ENCODE peak calls at places on chromosomes 1 and 21, in seven cellular contexts. P is GM12891, C is spleen, W is sigmoid colon, I is esophagus muscularis mucosa, X is HCT116, V is GM12892. E is an unnamed sample.

GRCh38 chr1:228795578-228795977 is 60.3 kb downstream of the RHOU start:
- DNase-seq in C (no peak), P (no peak), X (no peak), V (no peak), I (no peak), W (peak), E (no peak)

GRCh38 chr1:194731025-194731424 is 1544.6 kb upstream of the B3GALT2 start:
- DNase-seq in P (no peak), V (no peak), C (no peak), I (no peak), W (no peak), X (no peak), E (no peak)

GRCh38 chr1:215111916-215112315 is 29.4 kb downstream of the KCNK2 start:
- DNase-seq in I (no peak), X (no peak), C (no peak), W (no peak), P (no peak), V (no peak), E (no peak)

GRCh38 chr1:62809788-62810187 is 25.9 kb downstream of the ATG4C start:
- DNase-seq in V (no peak), P (no peak), X (no peak), I (no peak), W (no peak), C (no peak), E (no peak)

GRCh38 chr21:26954591-26955214 is 12.2 kb downstream of the ADAMTS5 start:
- DNase-seq in C (no peak), X (no peak), V (no peak), P (no peak), I (no peak), W (no peak), E (no peak)

GRCh38 chr1:42931911-42932422 is 26.7 kb downstream of the SLC2A1 start:
- DNase-seq in W (peak), X (no peak), V (peak), P (peak), C (peak), I (no peak), E (no peak)

GRCh38 chr1:70044832-70045231 is 160.5 kb downstream of the LRRC40 start:
- DNase-seq in C (no peak), P (no peak), X (no peak), V (no peak), I (no peak), W (no peak), E (peak)

GRCh38 chr1:181483561-181484291 is 409 bp downstream of the CACNA1E start:
- DNase-seq in P (no peak), W (no peak), V (no peak), I (no peak), X (no peak), C (peak), E (no peak)

GRCh38 chr1:5628416-5628815 is 363.8 kb downstream of the NPHP4 start:
- DNase-seq in V (no peak), C (no peak), P (no peak), W (no peak), I (peak), X (no peak), E (no peak)

GRCh38 chr21:40466893-40467483 is 380.0 kb downstream of the DSCAM start:
- DNase-seq in I (no peak), P (no peak), X (no peak), V (no peak), C (no peak), W (no peak), E (no peak)

GRCh38 chr21:44374601-44375280 is 21.3 kb downstream of the TRPM2 start:
- DNase-seq in X (no peak), C (no peak), W (no peak), V (no peak), P (no peak), I (no peak), E (no peak)

GRCh38 chr1:24586970-24587820 is 31.3 kb downstream of the NCMAP start:
- DNase-seq in P (peak), X (peak), C (no peak), W (no peak), V (peak), I (no peak), E (peak)

GRCh38 chr1:226688056-226688748 is 50.9 kb downstream of the ITPKB start:
- DNase-seq in C (peak), I (no peak), P (no peak), W (peak), X (no peak), V (no peak), E (no peak)

GRCh38 chr1:151529781-151530180 is 10.3 kb upstream of the TUFT1 start:
- DNase-seq in I (no peak), P (no peak), W (no peak), V (no peak), C (no peak), X (no peak), E (no peak)

GRCh38 chr1:146012703-146013565 is 8.6 kb downstream of the HJV start:
- DNase-seq in V (no peak), W (peak), X (peak), C (no peak), I (no peak), P (no peak), E (peak)

GRCh38 chr1:108017698-108018097 is 52.7 kb upstream of the VAV3 start:
- DNase-seq in V (no peak), C (no peak), I (no peak), W (no peak), P (no peak), X (no peak), E (no peak)

GRCh38 chr21:35504277-35504676 is 455.2 kb upstream of the RUNX1 start:
- DNase-seq in P (no peak), I (peak), V (no peak), X (no peak), W (no peak), C (no peak), E (no peak)

GRCh38 chr21:33313183-33313582 is 11.6 kb upstream of the IFNAR1 start:
- DNase-seq in W (no peak), C (no peak), I (no peak), X (no peak), V (no peak), P (no peak), E (no peak)

GRCh38 chr1:246454655-246455054 is 52.4 kb downstream of the SMYD3 start:
- DNase-seq in I (no peak), V (no peak), C (no peak), P (no peak), X (no peak), W (no peak), E (peak)

GRCh38 chr1:189524501-189524900 is 953.2 kb downstream of the BRINP3 start:
- DNase-seq in V (no peak), W (no peak), C (no peak), I (no peak), P (no peak), X (no peak), E (no peak)

GRCh38 chr1:211482306-211482705 is 9.7 kb downstream of the RD3 start:
- DNase-seq in I (peak), V (no peak), X (no peak), P (no peak), W (no peak), C (peak), E (no peak)

GRCh38 chr1:113530021-113530420 is 139.7 kb downstream of the MAGI3 start:
- DNase-seq in V (no peak), W (no peak), P (no peak), I (no peak), C (no peak), X (no peak), E (peak)

GRCh38 chr1:84982395-84982794 is 14.5 kb downstream of the MCOLN2 start:
- DNase-seq in C (no peak), X (no peak), I (no peak), W (no peak), V (no peak), P (no peak), E (no peak)

GRCh38 chr21:31612889-31613785 is 46.4 kb upstream of the SOD1 start:
- DNase-seq in X (no peak), W (no peak), V (no peak), C (no peak), P (no peak), I (no peak), E (no peak)

GRCh38 chr1:7623886-7624285 is 147.2 kb upstream of the VAMP3 start:
- DNase-seq in X (no peak), C (peak), W (no peak), I (no peak), P (no peak), V (no peak), E (no peak)

GRCh38 chr1:76465030-76465429 is 390.5 kb downstream of the ST6GALNAC3 start:
- DNase-seq in C (no peak), I (no peak), W (no peak), V (no peak), X (no peak), P (no peak), E (peak)

GRCh38 chr1:975896-976683 is 5.8 kb downstream of the PERM1 start:
- DNase-seq in X (peak), P (peak), V (peak), C (peak), W (no peak), I (no peak), E (no peak)

GRCh38 chr1:184164529-184164928 is 113.0 kb downstream of the TSEN15 start:
- DNase-seq in V (no peak), W (no peak), X (no peak), C (no peak), P (no peak), I (peak), E (no peak)

GRCh38 chr21:25560151-25560783 is 47.0 kb downstream of the MRPL39 start:
- DNase-seq in C (no peak), X (no peak), I (no peak), V (no peak), W (no peak), P (no peak), E (no peak)

GRCh38 chr1:50989694-50990093 is 19.6 kb downstream of the CDKN2C start:
- DNase-seq in C (no peak), V (no peak), W (no peak), P (no peak), I (no peak), X (no peak), E (no peak)

GRCh38 chr1:117017062-117017461 is 15.5 kb downstream of the CD101 start:
- DNase-seq in I (no peak), P (no peak), V (no peak), C (no peak), W (no peak), X (no peak), E (no peak)

GRCh38 chr21:43718872-43719747 is at the start of gene PDXK:
- DNase-seq in X (peak), V (peak), C (peak), P (peak), I (peak), W (peak), E (peak)

GRCh38 chr1:230745071-230745470 is 2.1 kb upstream of the CAPN9 start:
- DNase-seq in I (no peak), P (no peak), V (no peak), W (no peak), X (no peak), C (no peak), E (no peak)

GRCh38 chr1:245698860-245699259 is 544.1 kb downstream of the KIF26B start:
- DNase-seq in C (peak), P (no peak), I (no peak), W (no peak), V (no peak), X (no peak), E (no peak)

GRCh38 chr1:207649204-207649753 is 4.3 kb downstream of the CR1L start:
- DNase-seq in W (no peak), P (no peak), X (no peak), I (no peak), V (no peak), C (no peak), E (no peak)

GRCh38 chr1:66729130-66729922 is 22.9 kb upstream of the DYNLT5 start:
- DNase-seq in P (no peak), X (no peak), I (no peak), C (no peak), V (no peak), W (no peak), E (peak)

GRCh38 chr1:1594602-1594981 is 5.3 kb downstream of the FNDC10 start:
- DNase-seq in I (no peak), C (no peak), V (no peak), X (no peak), W (no peak), P (no peak), E (no peak)

GRCh38 chr21:35178812-35179211 is 129.7 kb upstream of the RUNX1 start:
- DNase-seq in X (no peak), W (no peak), C (no peak), P (no peak), V (no peak), I (no peak), E (peak)

GRCh38 chr1:116754203-116754977 is at the start of gene CD2:
- DNase-seq in I (no peak), W (no peak), P (no peak), C (no peak), X (no peak), V (no peak), E (no peak)

GRCh38 chr1:150994248-150994647 is 12.2 kb downstream of the ANXA9 start:
- DNase-seq in P (no peak), V (no peak), C (no peak), W (no peak), X (no peak), I (no peak), E (no peak)

GRCh38 chr1:77687519-77687906 is 5.1 kb upstream of the ZZZ3 start:
- DNase-seq in X (peak), V (no peak), W (no peak), C (peak), P (no peak), I (no peak), E (no peak)
- TF ChIP-seq POLR2AphosphoS5 in X (no peak), V (no peak), W (no peak), C (no peak), P (no peak), I (no peak), E (no peak)

GRCh38 chr1:29235955-29236742 is at the start of gene PTPRU:
- DNase-seq in X (no peak), I (no peak), V (peak), P (peak), C (peak), W (peak), E (peak)
- TF ChIP-seq POLR2AphosphoS5 in X (peak), I (no peak), V (no peak), P (no peak), C (no peak), W (no peak), E (no peak)

GRCh38 chr1:220300442-220301121 is 28.3 kb upstream of the RAB3GAP2 start:
- DNase-seq in P (no peak), C (no peak), I (no peak), W (peak), V (no peak), X (no peak), E (peak)
- TF ChIP-seq POLR2AphosphoS5 in P (no peak), C (peak), I (peak), W (peak), V (no peak), X (no peak), E (peak)

GRCh38 chr1:160028426-160028825 is 3.4 kb downstream of the PIGM start:
- DNase-seq in V (no peak), C (no peak), P (no peak), I (no peak), W (no peak), X (no peak), E (no peak)

GRCh38 chr1:160030657-160031367 is 978 bp downstream of the PIGM start:
- DNase-seq in W (no peak), X (no peak), P (no peak), I (no peak), V (no peak), C (no peak), E (no peak)

GRCh38 chr1:160031368-160032164 is at the start of gene PIGM:
- DNase-seq in V (peak), C (peak), P (peak), X (peak), W (peak), I (peak), E (peak)

GRCh38 chr1:160032165-160032827 is 506 bp upstream of the PIGM start:
- DNase-seq in C (no peak), I (no peak), P (no peak), W (no peak), X (no peak), V (no peak), E (peak)
- TF ChIP-seq POLR2AphosphoS5 in C (no peak), I (no peak), P (no peak), W (no peak), X (no peak), V (no peak), E (no peak)

GRCh38 chr1:26190373-26190987 is at the start of gene CATSPER4:
- DNase-seq in X (no peak), I (no peak), V (no peak), C (no peak), W (no peak), P (no peak), E (no peak)

GRCh38 chr1:26188477-26188876 is 1.9 kb upstream of the CATSPER4 start:
- DNase-seq in P (no peak), W (no peak), C (no peak), X (no peak), V (no peak), I (no peak), E (no peak)

GRCh38 chr1:26191739-26192138 is 1.3 kb downstream of the CATSPER4 start:
- DNase-seq in V (no peak), X (no peak), C (no peak), W (no peak), P (no peak), I (no peak), E (no peak)

GRCh38 chr1:26189331-26189730 is 1.1 kb upstream of the CATSPER4 start:
- DNase-seq in X (no peak), P (no peak), C (no peak), I (no peak), V (no peak), W (no peak), E (no peak)

GRCh38 chr1:26189751-26190275 is 589 bp upstream of the CATSPER4 start:
- DNase-seq in C (no peak), V (no peak), I (no peak), P (no peak), X (no peak), W (no peak), E (no peak)
- TF ChIP-seq POLR2AphosphoS5 in C (no peak), V (no peak), I (no peak), P (no peak), X (no peak), W (no peak), E (no peak)

DNA sequence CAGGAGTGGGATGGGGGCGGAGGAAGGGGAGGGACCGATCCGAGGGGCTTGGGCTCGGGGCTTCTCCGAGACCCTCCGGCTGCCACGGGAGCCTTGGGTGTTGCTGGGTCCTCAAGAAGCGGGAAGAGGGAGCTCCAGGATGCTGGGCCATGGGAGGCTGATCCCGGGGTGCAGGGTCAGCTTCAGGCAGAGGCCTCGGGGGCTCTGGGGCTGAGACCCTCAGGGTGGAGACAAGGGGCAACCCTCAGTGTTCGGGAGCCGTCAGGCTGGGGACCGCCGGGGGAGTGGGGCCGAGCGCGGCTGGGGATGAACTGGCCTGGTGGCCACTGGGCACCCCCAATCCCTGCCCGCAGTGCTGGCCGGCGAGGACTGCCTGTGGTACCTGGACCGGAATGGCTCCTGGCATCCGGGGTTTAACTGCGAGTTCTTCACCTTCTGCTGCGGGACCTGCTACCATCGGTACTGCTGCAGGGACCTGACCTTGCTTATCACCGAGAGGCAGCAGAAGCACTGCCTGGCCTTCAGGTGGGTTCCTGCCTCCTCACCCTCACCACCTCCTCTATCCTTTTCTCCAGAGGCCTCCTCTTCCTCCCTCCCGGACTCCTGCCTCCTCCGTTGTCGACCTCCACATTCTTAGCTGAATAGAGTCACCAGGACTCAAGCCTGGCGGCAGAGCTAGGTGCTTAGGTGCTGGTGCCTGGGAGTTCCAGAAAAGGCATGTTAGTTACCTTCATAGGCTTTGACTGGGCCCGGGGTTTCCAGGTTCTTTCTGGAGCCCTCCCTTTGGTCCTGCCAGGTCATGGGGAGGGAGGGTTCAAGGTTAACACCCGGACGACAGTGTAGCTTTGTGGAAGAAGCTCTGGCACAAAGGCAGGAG is 632 bp downstream of the SHISA4 start:
- DNase-seq in W (peak), P (no peak), V (no peak), X (no peak), C (peak), I (no peak), E (no peak)
- TF ChIP-seq POLR2AphosphoS5 in W (peak), P (no peak), V (no peak), X (no peak), C (no peak), I (peak), E (no peak)

E was measured in endothelial cell of umbilical vein.